ENCODE peak calls at places on chromosomes 12 and 14, in six cellular contexts. Z is GM23338, X is HepG2, Y is esophagus muscularis mucosa, S is Panc1, B is spleen. W is an unnamed sample.

GRCh38 chr14:59189822-59190368 is 1.4 kb downstream of the DAAM1 start:
- DNase-seq in Y (peak; percentile 97), Z (peak; percentile 98), X (peak; percentile 75), S (peak; percentile 60), B (peak; percentile 89), W (peak; percentile 61)

GRCh38 chr14:69713976-69714716 is 52.8 kb upstream of the SRSF5 start:
- DNase-seq in S (no peak), B (no peak), X (peak; percentile 85), Z (peak; percentile 40), Y (no peak), W (no peak)

GRCh38 chr14:105379946-105380345 is 18.4 kb upstream of the TEX22 start:
- DNase-seq in X (no peak), Z (no peak), B (no peak), S (no peak), Y (no peak), W (peak; percentile 69)

GRCh38 chr12:106149096-106149784 is 10.5 kb upstream of the NUAK1 start:
- DNase-seq in Z (peak; percentile 69), X (no peak), S (no peak), Y (no peak), B (no peak), W (no peak)

GRCh38 chr12:123200414-123200813 is 32.5 kb downstream of the MPHOSPH9 start:
- DNase-seq in X (no peak), Z (no peak), B (no peak), Y (no peak), S (no peak), W (no peak)

GRCh38 chr14:24058260-24058950 is 6.6 kb downstream of the CARMIL3 start:
- DNase-seq in Y (peak; percentile 96), S (peak; percentile 53), Z (peak; percentile 93), B (peak; percentile 73), X (peak; percentile 89), W (peak; percentile 79)

GRCh38 chr14:90553298-90553920 is 156.6 kb downstream of the CALM1 start:
- DNase-seq in S (no peak), Y (no peak), B (peak; percentile 40), X (no peak), Z (peak; percentile 48), W (no peak)

GRCh38 chr12:30719060-30719459 is 23.4 kb upstream of the IPO8 start:
- DNase-seq in Z (no peak), S (no peak), X (no peak), Y (no peak), B (no peak), W (no peak)

GRCh38 chr12:121513464-121514183 is 67.2 kb downstream of the KDM2B start:
- DNase-seq in X (peak; percentile 78), Z (peak; percentile 82), Y (no peak), S (no peak), B (peak; percentile 81), W (no peak)

GRCh38 chr12:52087961-52088820 is 8.7 kb downstream of the SMIM41 start:
- DNase-seq in S (no peak), Z (no peak), B (peak; percentile 76), X (no peak), Y (no peak), W (peak; percentile 31)

GRCh38 chr14:73209943-73210342 is 27.4 kb upstream of the PAPLN start:
- DNase-seq in B (no peak), Z (no peak), X (no peak), S (no peak), Y (no peak), W (no peak)

GRCh38 chr12:108598553-108599250 is 818 bp upstream of the TMEM119 start:
- DNase-seq in S (no peak), Y (no peak), Z (no peak), X (no peak), B (no peak), W (no peak)

GRCh38 chr12:123057505-123058265 is 77.2 kb downstream of the ARL6IP4 start:
- DNase-seq in Z (no peak), B (no peak), X (no peak), Y (no peak), S (no peak), W (peak; percentile 81)

GRCh38 chr14:103281496-103282231 is 52.4 kb upstream of the EIF5 start:
- DNase-seq in B (no peak), Z (peak; percentile 82), S (no peak), X (peak; percentile 49), Y (no peak), W (no peak)

GRCh38 chr12:76259660-76260389 is 88.4 kb downstream of the BBS10 start:
- DNase-seq in X (no peak), Y (no peak), B (no peak), Z (no peak), S (no peak), W (peak; percentile 33)

GRCh38 chr12:38610808-38611350 is 294.3 kb downstream of the ALG10B start:
- DNase-seq in X (no peak), Z (no peak), Y (no peak), B (no peak), S (no peak), W (no peak)

GRCh38 chr14:26204362-26204953 is 393.4 kb downstream of the NOVA1 start:
- DNase-seq in Z (peak; percentile 49), B (no peak), X (no peak), S (no peak), Y (no peak), W (no peak)

GRCh38 chr14:65210118-65210826 is 108.0 kb upstream of the MAX start:
- DNase-seq in Z (no peak), B (no peak), Y (no peak), X (no peak), S (no peak), W (no peak)

GRCh38 chr12:9064201-9064814 is 51.4 kb downstream of the A2M start:
- DNase-seq in Z (peak; percentile 78), S (no peak), Y (no peak), B (peak; percentile 87), X (peak; percentile 65), W (peak; percentile 78)

GRCh38 chr14:49218436-49219092 is 367.6 kb downstream of the RPS29 start:
- DNase-seq in Y (no peak), B (no peak), S (no peak), X (no peak), Z (no peak), W (no peak)

GRCh38 chr12:54581412-54581811 is 7.0 kb downstream of the PPP1R1A start:
- DNase-seq in S (no peak), X (no peak), Y (no peak), B (no peak), Z (no peak), W (no peak)
- TF ChIP-seq POLR2AphosphoS5 in S (no peak), X (no peak), Y (no peak), B (no peak), Z (no peak), W (no peak)

GRCh38 chr12:104295954-104296353 is 7.6 kb upstream of the EID3 start:
- DNase-seq in X (no peak), Y (no peak), S (no peak), Z (no peak), B (no peak), W (no peak)
- TF ChIP-seq CTCF in X (no peak), Y (no peak), S (no peak), Z (no peak), B (no peak), W (no peak)

DNA sequence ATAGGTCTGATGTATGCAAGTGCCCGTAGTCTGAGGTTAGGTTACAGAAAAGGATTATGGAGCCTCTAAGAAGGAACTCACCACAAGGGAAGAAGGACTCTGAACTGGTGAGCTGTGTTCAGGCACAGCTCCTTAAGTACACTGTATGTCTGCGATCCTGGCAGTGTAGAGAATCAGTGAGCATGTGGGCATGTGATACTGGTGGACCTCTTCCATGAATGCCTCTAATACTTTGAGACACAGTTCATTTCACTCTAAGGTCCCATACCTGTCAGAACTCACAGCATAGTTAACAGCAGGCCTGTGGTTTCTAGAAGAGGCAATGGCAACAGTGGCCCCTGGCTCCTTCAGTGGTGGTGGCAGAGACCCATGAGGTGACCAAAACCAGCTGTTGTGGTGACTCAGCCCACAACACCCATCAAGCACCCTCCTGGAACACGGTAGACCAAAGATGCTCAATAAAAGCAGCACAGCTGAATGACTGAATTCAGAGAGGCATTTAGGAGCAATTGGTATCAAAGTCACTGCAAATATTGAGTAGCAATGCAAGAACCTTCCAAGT is 6.9 kb upstream of the OR6J1 start:
- DNase-seq in B (no peak), Z (no peak), X (no peak), Y (no peak), S (no peak), W (no peak)
- TF ChIP-seq POLR2AphosphoS5 in B (no peak), Z (peak; percentile 56), X (no peak), Y (no peak), S (peak; percentile 42), W (no peak)

GRCh38 chr12:69470189-69471094 is at the start of gene FRS2:
- DNase-seq in Z (peak; percentile 98), Y (peak; percentile 97), S (peak; percentile 38), B (peak; percentile 97), X (peak; percentile 86), W (peak; percentile 91)
- TF ChIP-seq CTCF in Z (peak; percentile 38), Y (peak; percentile 42), S (peak; percentile 62), B (no peak), X (peak; percentile 77), W (no peak)

GRCh38 chr12:111766608-111767361 is at the start of gene ALDH2:
- DNase-seq in S (no peak), Z (peak; percentile 96), X (peak; percentile 72), B (peak; percentile 89), Y (no peak), W (peak; percentile 88)
- TF ChIP-seq POLR2AphosphoS5 in S (no peak), Z (peak; percentile 92), X (peak; percentile 73), B (peak; percentile 90), Y (peak; percentile 95), W (peak; percentile 96)

DNA sequence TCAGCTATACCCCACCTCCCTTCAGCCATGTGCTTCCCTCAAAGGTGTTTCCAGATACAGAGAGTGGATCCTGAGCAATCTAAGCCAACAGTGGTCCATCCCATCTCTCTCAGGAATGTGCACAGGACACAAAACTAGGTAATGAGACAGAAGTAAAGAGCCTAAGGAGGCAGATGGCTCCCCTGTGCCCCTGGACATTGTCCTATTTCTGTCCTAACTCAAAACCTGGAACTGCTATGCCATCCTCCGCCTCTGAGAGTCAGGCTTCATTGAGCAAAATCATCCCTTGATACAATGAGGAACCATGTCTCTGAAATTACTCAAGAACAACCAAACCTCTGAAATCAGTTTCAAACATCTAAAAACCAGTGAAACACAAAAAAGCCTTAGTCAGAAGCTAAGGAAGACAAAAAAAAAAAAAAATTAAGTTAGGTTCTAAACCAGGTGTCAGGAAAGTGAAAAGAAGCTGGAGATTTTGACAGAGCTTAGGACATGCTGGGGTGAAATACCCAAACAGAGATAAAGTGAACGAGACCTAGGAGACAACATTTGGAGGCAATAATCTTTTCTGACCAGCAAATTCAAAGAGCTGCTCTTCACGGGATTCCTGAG is 200.3 kb upstream of the PLEKHG7 start:
- DNase-seq in Y (no peak), X (peak; percentile 24), Z (no peak), B (no peak), S (no peak), W (no peak)
- TF ChIP-seq CTCF in Y (no peak), X (peak; percentile 43), Z (peak; percentile 27), B (no peak), S (peak; percentile 19), W (peak; percentile 56)